ENCODE peak calls at places on chromosomes 2 and 18, in five cellular contexts. One of them, this sample, is unnamed.

GRCh38 chr2:206627632-206628031 is 14.7 kb upstream of the FAM237A start:
- DNase-seq in spleen: no peak
- DNase-seq in CD8-positive, alpha-beta T cell: no peak
- DNase-seq in caudate nucleus: no peak
- DNase-seq in right cardiac atrium: no peak
- DNase-seq in this sample: no peak

GRCh38 chr18:21112543-21113105 is 1.0 kb upstream of the ROCK1 start:
- DNase-seq in caudate nucleus: no peak
- DNase-seq in CD8-positive, alpha-beta T cell: no peak
- DNase-seq in spleen: no peak
- DNase-seq in right cardiac atrium: no peak
- DNase-seq in this sample: no peak

GRCh38 chr2:190501231-190501630 is 33.3 kb downstream of the NEMP2 start:
- DNase-seq in caudate nucleus: no peak
- DNase-seq in right cardiac atrium: no peak
- DNase-seq in spleen: no peak
- DNase-seq in CD8-positive, alpha-beta T cell: no peak
- DNase-seq in this sample: no peak

GRCh38 chr2:65159261-65159660 is 29.4 kb upstream of the RAB1A start:
- DNase-seq in spleen: no peak
- DNase-seq in right cardiac atrium: no peak
- DNase-seq in caudate nucleus: no peak
- DNase-seq in CD8-positive, alpha-beta T cell: no peak
- DNase-seq in this sample: no peak

GRCh38 chr2:25794544-25795276 is 83.6 kb downstream of the ASXL2 start:
- DNase-seq in right cardiac atrium: no peak
- DNase-seq in spleen: no peak
- DNase-seq in CD8-positive, alpha-beta T cell: no peak
- DNase-seq in caudate nucleus: no peak
- DNase-seq in this sample: no peak

GRCh38 chr2:9336534-9337354 is 86.6 kb downstream of the ITGB1BP1 start:
- DNase-seq in right cardiac atrium: peak
- DNase-seq in caudate nucleus: no peak
- DNase-seq in CD8-positive, alpha-beta T cell: no peak
- DNase-seq in spleen: no peak
- DNase-seq in this sample: no peak

GRCh38 chr18:55339990-55340389 is 248.0 kb downstream of the TCF4 start:
- DNase-seq in spleen: no peak
- DNase-seq in CD8-positive, alpha-beta T cell: no peak
- DNase-seq in right cardiac atrium: no peak
- DNase-seq in caudate nucleus: no peak
- DNase-seq in this sample: no peak

GRCh38 chr2:11768940-11769339 is 22.5 kb downstream of the LPIN1 start:
- DNase-seq in caudate nucleus: no peak
- DNase-seq in CD8-positive, alpha-beta T cell: no peak
- DNase-seq in spleen: no peak
- DNase-seq in right cardiac atrium: no peak
- DNase-seq in this sample: no peak

GRCh38 chr2:42835577-42836371 is 43.4 kb upstream of the HAAO start:
- DNase-seq in right cardiac atrium: peak
- DNase-seq in CD8-positive, alpha-beta T cell: no peak
- DNase-seq in spleen: no peak
- DNase-seq in caudate nucleus: no peak
- DNase-seq in this sample: no peak

GRCh38 chr2:14621874-14622273 is 10.6 kb upstream of the LRATD1 start:
- DNase-seq in spleen: no peak
- DNase-seq in right cardiac atrium: no peak
- DNase-seq in caudate nucleus: no peak
- DNase-seq in CD8-positive, alpha-beta T cell: no peak
- DNase-seq in this sample: no peak

GRCh38 chr18:5543854-5544389 is at the start of gene EPB41L3:
- DNase-seq in caudate nucleus: no peak
- DNase-seq in CD8-positive, alpha-beta T cell: no peak
- DNase-seq in right cardiac atrium: peak
- DNase-seq in spleen: peak
- DNase-seq in this sample: no peak

GRCh38 chr2:239394346-239394945 is 6.4 kb downstream of the HDAC4 start:
- DNase-seq in right cardiac atrium: no peak
- DNase-seq in spleen: peak
- DNase-seq in caudate nucleus: no peak
- DNase-seq in CD8-positive, alpha-beta T cell: no peak
- DNase-seq in this sample: no peak

GRCh38 chr2:2057125-2057721 is 273.9 kb downstream of the MYT1L start:
- DNase-seq in right cardiac atrium: peak
- DNase-seq in caudate nucleus: no peak
- DNase-seq in CD8-positive, alpha-beta T cell: peak
- DNase-seq in spleen: peak
- DNase-seq in this sample: no peak

GRCh38 chr2:231162036-231162345 is 36.4 kb upstream of the ARMC9 start:
- DNase-seq in caudate nucleus: no peak
- DNase-seq in spleen: no peak
- DNase-seq in right cardiac atrium: no peak
- DNase-seq in CD8-positive, alpha-beta T cell: no peak
- DNase-seq in this sample: no peak

GRCh38 chr2:26721267-26722032 is 28.9 kb downstream of the KCNK3 start:
- DNase-seq in right cardiac atrium: no peak
- DNase-seq in CD8-positive, alpha-beta T cell: no peak
- DNase-seq in caudate nucleus: no peak
- DNase-seq in spleen: no peak
- DNase-seq in this sample: no peak

GRCh38 chr2:161369311-161369710 is 46.8 kb upstream of the TBR1 start:
- DNase-seq in caudate nucleus: no peak
- DNase-seq in spleen: no peak
- DNase-seq in CD8-positive, alpha-beta T cell: no peak
- DNase-seq in right cardiac atrium: no peak
- DNase-seq in this sample: no peak

GRCh38 chr2:24489942-24490673 is 946 bp upstream of the NCOA1 start:
- DNase-seq in right cardiac atrium: no peak
- DNase-seq in spleen: no peak
- DNase-seq in CD8-positive, alpha-beta T cell: no peak
- DNase-seq in caudate nucleus: no peak
- DNase-seq in this sample: no peak

GRCh38 chr18:50289103-50289433 is 1.6 kb upstream of the CXXC1 start:
- DNase-seq in caudate nucleus: no peak
- DNase-seq in CD8-positive, alpha-beta T cell: no peak
- DNase-seq in spleen: no peak
- DNase-seq in right cardiac atrium: no peak
- DNase-seq in this sample: no peak

DNA sequence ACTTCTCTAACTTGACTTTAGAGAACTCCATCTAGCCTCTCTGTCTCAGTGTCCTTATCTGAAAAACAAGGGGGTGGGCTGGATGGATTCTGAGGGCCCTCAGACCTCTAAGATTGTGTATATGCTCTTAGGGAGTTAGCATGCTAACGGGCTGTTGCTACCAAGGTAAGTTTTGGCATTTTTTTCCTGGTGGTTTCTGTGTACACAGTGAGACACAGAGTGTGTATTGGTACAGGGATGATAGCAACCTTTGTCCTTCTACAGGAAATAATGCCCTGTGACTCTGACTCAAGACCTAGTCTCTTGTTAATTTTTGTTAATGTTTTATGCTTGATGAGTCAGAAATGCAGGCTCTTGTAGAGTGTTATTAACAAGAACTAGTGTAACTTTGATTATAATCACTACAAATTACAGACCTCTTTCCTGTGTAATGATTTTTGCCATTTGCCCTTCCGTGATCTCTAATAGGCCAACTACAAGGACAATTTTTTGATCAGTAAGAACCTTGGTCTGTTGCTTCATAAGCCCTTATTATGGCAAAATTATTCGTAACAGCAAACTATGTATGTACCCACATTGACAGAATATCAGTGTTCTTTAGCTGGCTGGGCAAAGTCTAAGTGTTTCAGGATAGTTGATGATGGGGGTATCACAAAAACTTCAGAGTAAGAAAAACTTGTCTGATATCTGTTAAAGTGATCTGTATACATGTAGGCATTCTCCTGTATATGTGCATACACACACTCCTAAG is 89.7 kb downstream of the SPTBN1 start:
- DNase-seq in right cardiac atrium: no peak
- DNase-seq in caudate nucleus: no peak
- DNase-seq in spleen: no peak
- DNase-seq in CD8-positive, alpha-beta T cell: no peak
- DNase-seq in this sample: no peak
- H3K27ac ChIP-seq in right cardiac atrium: no peak
- H3K27ac ChIP-seq in caudate nucleus: no peak
- H3K27ac ChIP-seq in spleen: no peak
- H3K27ac ChIP-seq in CD8-positive, alpha-beta T cell: no peak
- H3K27ac ChIP-seq in this sample: no peak

DNA sequence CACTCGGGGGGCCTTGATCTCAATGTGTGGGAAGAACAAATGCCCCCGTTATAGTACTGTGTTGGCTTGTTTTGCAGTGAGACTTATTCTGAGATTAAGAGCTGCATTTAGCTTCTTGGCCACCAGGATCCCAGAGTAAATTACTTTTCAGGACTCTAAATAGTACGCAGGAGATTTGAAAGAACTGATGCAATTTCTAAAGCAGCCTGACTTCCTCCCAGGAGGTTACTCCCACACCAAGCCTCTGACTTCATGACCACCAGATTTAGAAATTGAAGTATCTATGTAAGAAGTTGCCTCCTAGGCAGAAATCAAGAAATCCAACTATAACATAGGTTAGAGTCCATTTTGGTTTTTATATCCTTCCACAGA is 67.0 kb downstream of the FEZ2 start:
- DNase-seq in right cardiac atrium: peak
- DNase-seq in CD8-positive, alpha-beta T cell: no peak
- DNase-seq in caudate nucleus: no peak
- DNase-seq in spleen: no peak
- DNase-seq in this sample: no peak
- H3K27ac ChIP-seq in right cardiac atrium: no peak
- H3K27ac ChIP-seq in CD8-positive, alpha-beta T cell: no peak
- H3K27ac ChIP-seq in caudate nucleus: no peak
- H3K27ac ChIP-seq in spleen: no peak
- H3K27ac ChIP-seq in this sample: no peak

DNA sequence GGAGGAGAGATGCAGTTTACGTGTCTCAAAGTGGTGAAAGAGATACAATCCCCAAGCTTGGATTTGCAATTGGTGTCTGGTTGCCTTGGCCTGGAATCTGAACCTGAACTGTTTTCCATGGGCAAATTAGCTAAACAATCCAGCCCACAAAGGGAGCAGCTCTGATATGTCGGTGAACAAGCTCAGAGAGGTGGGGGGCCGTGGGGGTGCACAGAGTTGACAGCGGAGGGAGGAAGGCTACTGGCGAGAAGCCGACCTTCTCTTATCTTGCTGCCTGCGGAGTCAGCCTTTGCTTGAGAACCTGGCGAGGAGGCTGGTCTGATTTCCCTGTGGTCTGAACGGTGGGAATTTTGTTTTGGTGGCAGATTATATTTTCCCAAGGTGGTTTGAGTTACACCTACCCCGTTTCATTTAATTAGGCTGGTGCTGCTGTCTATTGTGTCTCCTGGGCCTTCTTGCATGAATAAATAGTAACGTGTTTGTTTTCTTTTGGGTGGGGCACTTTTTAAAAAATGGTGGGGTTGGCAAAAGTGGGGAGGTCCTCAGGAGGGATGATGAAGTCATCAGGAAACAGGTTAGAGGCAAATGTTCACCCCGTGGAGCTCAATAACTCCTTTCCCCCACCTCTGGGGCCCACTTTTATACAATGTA is 80.9 kb upstream of the IGFBP5 start:
- DNase-seq in caudate nucleus: no peak
- DNase-seq in CD8-positive, alpha-beta T cell: no peak
- DNase-seq in spleen: no peak
- DNase-seq in right cardiac atrium: no peak
- DNase-seq in this sample: no peak
- H3K27ac ChIP-seq in caudate nucleus: no peak
- H3K27ac ChIP-seq in CD8-positive, alpha-beta T cell: no peak
- H3K27ac ChIP-seq in spleen: no peak
- H3K27ac ChIP-seq in right cardiac atrium: no peak
- H3K27ac ChIP-seq in this sample: no peak

GRCh38 chr2:60335533-60336237 is 217.8 kb downstream of the BCL11A start:
- DNase-seq in spleen: no peak
- DNase-seq in CD8-positive, alpha-beta T cell: no peak
- DNase-seq in caudate nucleus: no peak
- DNase-seq in right cardiac atrium: no peak
- DNase-seq in this sample: no peak

GRCh38 chr2:60334610-60335009 is 218.8 kb downstream of the BCL11A start:
- DNase-seq in caudate nucleus: no peak
- DNase-seq in right cardiac atrium: no peak
- DNase-seq in CD8-positive, alpha-beta T cell: no peak
- DNase-seq in spleen: no peak
- DNase-seq in this sample: no peak

GRCh38 chr2:60339286-60339685 is 214.2 kb downstream of the BCL11A start:
- DNase-seq in CD8-positive, alpha-beta T cell: no peak
- DNase-seq in right cardiac atrium: no peak
- DNase-seq in caudate nucleus: no peak
- DNase-seq in spleen: no peak
- DNase-seq in this sample: no peak

GRCh38 chr2:60336442-60337141 is 216.9 kb downstream of the BCL11A start:
- DNase-seq in right cardiac atrium: no peak
- DNase-seq in CD8-positive, alpha-beta T cell: no peak
- DNase-seq in caudate nucleus: no peak
- DNase-seq in spleen: no peak
- DNase-seq in this sample: no peak

DNA sequence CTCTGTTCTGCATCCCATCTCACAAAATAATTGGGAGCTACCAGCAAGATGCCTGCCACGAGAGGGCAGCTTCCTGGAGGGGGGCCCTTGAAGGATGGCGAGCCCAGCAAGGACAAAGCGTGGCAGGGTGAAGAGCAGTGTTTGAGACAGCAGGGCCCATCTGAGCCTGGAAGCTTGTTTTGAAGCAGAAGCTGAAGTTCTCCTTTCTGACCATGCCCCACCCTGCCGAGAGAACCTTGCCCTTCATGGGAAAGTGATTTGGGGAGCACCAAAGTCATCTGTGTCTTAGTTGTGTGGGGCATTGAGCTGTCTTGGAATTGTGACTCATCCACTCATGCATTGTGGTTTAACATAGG is 216.3 kb downstream of the BCL11A start:
- DNase-seq in right cardiac atrium: no peak
- DNase-seq in CD8-positive, alpha-beta T cell: no peak
- DNase-seq in spleen: no peak
- DNase-seq in caudate nucleus: no peak
- DNase-seq in this sample: no peak
- H3K27ac ChIP-seq in right cardiac atrium: no peak
- H3K27ac ChIP-seq in CD8-positive, alpha-beta T cell: no peak
- H3K27ac ChIP-seq in spleen: peak
- H3K27ac ChIP-seq in caudate nucleus: no peak
- H3K27ac ChIP-seq in this sample: no peak

This sample was measured in substantia nigra.